ENCODE peak calls at places on chromosomes 5 and 9, in four cellular contexts. One of them, this sample, is unnamed.

GRCh38 chr5:105752801-105753200 is 1917.9 kb downstream of the EFNA5 start:
- DNase-seq in hepatocyte: no peak
- DNase-seq in HCT116: no peak
- DNase-seq in GM23248: no peak
- DNase-seq in this sample: peak; percentile 40

GRCh38 chr9:104838958-104839357 is 75.0 kb downstream of the NIPSNAP3B start:
- DNase-seq in hepatocyte: no peak
- DNase-seq in HCT116: no peak
- DNase-seq in GM23248: no peak
- DNase-seq in this sample: no peak

GRCh38 chr9:101400120-101400519 is 1.5 kb downstream of the ZNF189 start:
- DNase-seq in hepatocyte: peak; percentile 16
- DNase-seq in HCT116: no peak
- DNase-seq in GM23248: peak; percentile 16
- DNase-seq in this sample: no peak

GRCh38 chr9:105969672-105970071 is 275.3 kb downstream of the TMEM38B start:
- DNase-seq in hepatocyte: no peak
- DNase-seq in HCT116: no peak
- DNase-seq in GM23248: no peak
- DNase-seq in this sample: no peak

GRCh38 chr5:74017112-74017511 is 391.1 kb downstream of the ARHGEF28 start:
- DNase-seq in hepatocyte: peak; percentile 32
- DNase-seq in HCT116: peak; percentile 61
- DNase-seq in GM23248: peak; percentile 64
- DNase-seq in this sample: peak; percentile 82

GRCh38 chr9:75490326-75490725 is 400.1 kb upstream of the PCSK5 start:
- DNase-seq in hepatocyte: no peak
- DNase-seq in HCT116: no peak
- DNase-seq in GM23248: peak; percentile 4
- DNase-seq in this sample: no peak

GRCh38 chr5:9716838-9717281 is 86.7 kb upstream of the TAS2R1 start:
- DNase-seq in hepatocyte: no peak
- DNase-seq in HCT116: no peak
- DNase-seq in GM23248: peak; percentile 83
- DNase-seq in this sample: peak; percentile 82

GRCh38 chr9:122090287-122090883 is 2.7 kb downstream of the TTLL11 start:
- DNase-seq in hepatocyte: no peak
- DNase-seq in HCT116: no peak
- DNase-seq in GM23248: no peak
- DNase-seq in this sample: no peak

GRCh38 chr5:143024227-143024920 is 254.2 kb downstream of the ARHGAP26 start:
- DNase-seq in hepatocyte: no peak
- DNase-seq in HCT116: no peak
- DNase-seq in GM23248: no peak
- DNase-seq in this sample: no peak

GRCh38 chr5:10455273-10455670 is 13.6 kb downstream of the ROPN1L start:
- DNase-seq in hepatocyte: no peak
- DNase-seq in HCT116: no peak
- DNase-seq in GM23248: no peak
- DNase-seq in this sample: no peak

GRCh38 chr9:35948451-35948850 is 9.5 kb downstream of the OR2S2 start:
- DNase-seq in hepatocyte: no peak
- DNase-seq in HCT116: no peak
- DNase-seq in GM23248: no peak
- DNase-seq in this sample: no peak

GRCh38 chr5:120368923-120369715 is 95.0 kb upstream of the PRR16 start:
- DNase-seq in hepatocyte: peak; percentile 58
- DNase-seq in HCT116: no peak
- DNase-seq in GM23248: no peak
- DNase-seq in this sample: peak; percentile 89

GRCh38 chr5:130710596-130710995 is 454.5 kb downstream of the HINT1 start:
- DNase-seq in hepatocyte: peak; percentile 54
- DNase-seq in HCT116: no peak
- DNase-seq in GM23248: no peak
- DNase-seq in this sample: peak; percentile 87

GRCh38 chr5:457195-457961 is 14.4 kb downstream of the EXOC3 start:
- DNase-seq in hepatocyte: no peak
- DNase-seq in HCT116: no peak
- DNase-seq in GM23248: no peak
- DNase-seq in this sample: no peak

GRCh38 chr5:453725-454481 is 10.9 kb downstream of the EXOC3 start:
- DNase-seq in hepatocyte: no peak
- DNase-seq in HCT116: no peak
- DNase-seq in GM23248: no peak
- DNase-seq in this sample: no peak

GRCh38 chr5:456351-457194 is 13.6 kb downstream of the EXOC3 start:
- DNase-seq in hepatocyte: no peak
- DNase-seq in HCT116: no peak
- DNase-seq in GM23248: no peak
- DNase-seq in this sample: no peak

GRCh38 chr5:454936-455335 is 12.0 kb downstream of the EXOC3 start:
- DNase-seq in hepatocyte: no peak
- DNase-seq in HCT116: no peak
- DNase-seq in GM23248: no peak
- DNase-seq in this sample: no peak

GRCh38 chr5:455806-456205 is 12.8 kb downstream of the EXOC3 start:
- DNase-seq in hepatocyte: no peak
- DNase-seq in HCT116: no peak
- DNase-seq in GM23248: no peak
- DNase-seq in this sample: no peak
- TF ChIP-seq EZH2phosphoT487 in hepatocyte: no peak
- TF ChIP-seq EZH2phosphoT487 in HCT116: no peak
- TF ChIP-seq EZH2phosphoT487 in GM23248: no peak
- TF ChIP-seq EZH2phosphoT487 in this sample: no peak

GRCh38 chr5:32297181-32298055 is 15.3 kb downstream of the MTMR12 start:
- DNase-seq in hepatocyte: no peak
- DNase-seq in HCT116: no peak
- DNase-seq in GM23248: no peak
- DNase-seq in this sample: no peak
- H3K4me2 ChIP-seq in hepatocyte: no peak overlapping the region
- H3K4me2 ChIP-seq in HCT116: no peak overlapping the region
- H3K4me2 ChIP-seq in GM23248: no peak overlapping the region
- H3K4me2 ChIP-seq in this sample: no peak overlapping the region

DNA sequence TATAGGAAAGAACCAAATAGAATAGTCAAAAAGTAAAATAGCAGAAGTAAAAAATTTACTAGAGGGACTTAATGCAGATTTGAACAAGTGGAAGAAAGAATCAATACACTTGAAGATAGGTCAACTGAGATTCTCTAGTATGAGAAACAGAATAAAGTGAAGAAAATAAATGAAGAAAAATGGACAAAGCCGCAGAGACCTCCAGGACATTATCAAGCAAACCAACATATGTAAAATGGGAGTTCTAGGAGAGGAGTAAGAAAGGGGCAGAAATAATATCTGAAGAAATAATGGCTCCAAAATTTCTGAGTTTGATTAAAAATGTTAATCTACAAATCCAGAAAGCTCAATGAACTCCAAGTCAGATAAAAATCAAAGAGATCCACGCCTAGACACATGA is 70.0 kb upstream of the ZBTB43 start:
- DNase-seq in hepatocyte: no peak
- DNase-seq in HCT116: no peak
- DNase-seq in GM23248: no peak
- DNase-seq in this sample: no peak
- H3K9me2 ChIP-seq in hepatocyte: no peaks in the 10 kb centered on the region
- H3K9me2 ChIP-seq in HCT116: no peaks in the 10 kb centered on the region
- H3K9me2 ChIP-seq in GM23248: no peaks in the 10 kb centered on the region
- H3K9me2 ChIP-seq in this sample: no peaks in the 10 kb centered on the region

DNA sequence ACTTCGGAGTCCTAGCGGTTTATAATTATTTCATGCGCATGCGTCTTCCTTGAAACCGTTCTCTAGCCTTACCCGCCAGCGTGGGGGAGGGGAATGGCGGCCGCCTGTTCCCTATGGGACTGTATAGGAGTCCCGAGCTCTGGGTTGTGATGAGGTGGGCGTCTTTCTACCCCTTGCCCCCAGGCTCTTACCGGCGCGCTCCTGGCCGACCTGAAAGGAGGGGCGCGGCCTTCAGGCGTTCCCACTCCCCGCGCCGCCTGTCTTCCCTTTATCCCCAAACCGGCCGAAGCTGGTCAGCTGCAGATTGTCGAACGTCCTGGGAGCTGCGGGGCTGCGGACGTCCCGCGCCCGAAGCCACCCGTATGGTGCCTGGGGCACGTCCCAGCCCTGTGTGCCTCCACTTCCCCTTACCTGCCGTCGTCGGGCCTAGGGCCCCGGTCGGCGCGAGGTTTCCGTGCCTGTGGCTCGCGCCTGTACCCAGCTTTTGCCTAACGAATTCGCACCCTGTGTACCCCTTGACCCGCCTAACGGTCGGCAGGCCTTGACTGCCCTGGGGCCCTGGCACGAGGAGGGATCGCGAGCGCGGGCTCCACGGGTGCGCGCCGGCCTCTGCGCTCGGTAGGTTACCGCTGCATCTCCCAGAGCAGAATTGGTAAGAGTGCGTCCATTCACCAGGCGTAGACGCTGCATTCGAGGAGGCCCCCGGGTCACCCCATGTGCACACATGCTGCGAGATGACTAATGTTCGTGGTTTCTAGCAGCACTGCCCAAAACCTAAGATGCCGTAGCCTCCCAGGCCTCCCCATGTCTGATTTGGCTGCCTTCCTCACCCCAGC is 653 bp upstream of the HNRNPH1 start:
- DNase-seq in hepatocyte: no peak
- DNase-seq in HCT116: no peak
- DNase-seq in GM23248: peak; percentile 93
- DNase-seq in this sample: peak; percentile 71
- TF ChIP-seq EZH2phosphoT487 in hepatocyte: no peak
- TF ChIP-seq EZH2phosphoT487 in HCT116: no peak
- TF ChIP-seq EZH2phosphoT487 in GM23248: no peak
- TF ChIP-seq EZH2phosphoT487 in this sample: no peak

GRCh38 chr5:75214928-75215327 is 21.8 kb downstream of the ANKRD31 start:
- DNase-seq in hepatocyte: peak; percentile 10
- DNase-seq in HCT116: no peak
- DNase-seq in GM23248: no peak
- DNase-seq in this sample: no peak
- H3K4me2 ChIP-seq in hepatocyte: no peak overlapping the region
- H3K4me2 ChIP-seq in HCT116: no peak overlapping the region
- H3K4me2 ChIP-seq in GM23248: no peak overlapping the region
- H3K4me2 ChIP-seq in this sample: no peak overlapping the region

GRCh38 chr9:82894961-82895902 is 167.7 kb downstream of the RASEF start:
- DNase-seq in hepatocyte: peak; percentile 26
- DNase-seq in HCT116: no peak
- DNase-seq in GM23248: no peak
- DNase-seq in this sample: no peak
- H3K9me2 ChIP-seq in hepatocyte: no peaks in the 10 kb centered on the region
- H3K9me2 ChIP-seq in HCT116: no peaks in the 10 kb centered on the region
- H3K9me2 ChIP-seq in GM23248: no peaks in the 10 kb centered on the region
- H3K9me2 ChIP-seq in this sample: no peaks in the 10 kb centered on the region

DNA sequence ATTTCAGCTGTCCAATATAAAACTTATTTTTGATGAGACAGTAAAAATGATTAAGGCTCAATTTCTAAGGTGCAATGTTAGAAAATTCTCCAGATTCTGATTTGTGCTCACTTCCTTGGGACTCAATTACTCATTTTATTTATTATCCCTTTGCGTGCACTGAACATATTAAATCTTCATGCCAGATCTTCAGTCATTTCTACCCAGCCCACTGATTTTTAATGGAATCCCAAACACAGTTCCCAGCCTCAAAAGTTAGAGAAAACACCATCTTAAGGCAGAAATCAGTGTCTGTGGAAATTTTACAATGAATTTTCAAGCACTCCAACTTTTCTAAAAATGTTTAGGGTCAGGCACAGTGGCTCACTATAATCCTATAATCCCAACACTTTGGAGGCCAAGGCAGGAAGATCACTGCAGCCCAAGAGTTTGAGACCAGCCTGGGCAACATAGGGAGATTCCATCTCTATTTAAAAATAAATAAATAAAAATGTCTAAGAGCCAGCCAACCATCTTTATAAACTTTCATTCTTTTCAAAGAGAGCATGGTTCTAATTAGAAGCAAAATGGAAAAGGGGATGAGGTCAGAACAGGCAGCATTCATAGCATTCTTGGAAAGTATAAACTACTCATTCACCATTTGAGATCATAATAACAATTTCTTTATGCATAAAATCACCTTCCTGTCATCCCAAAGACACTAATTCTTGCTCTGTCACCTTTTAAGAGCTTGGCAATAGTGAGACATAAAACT is 53.6 kb downstream of the TLE1 start:
- DNase-seq in hepatocyte: no peak
- DNase-seq in HCT116: no peak
- DNase-seq in GM23248: peak; percentile 78
- DNase-seq in this sample: no peak
- TF ChIP-seq EZH2phosphoT487 in hepatocyte: no peak
- TF ChIP-seq EZH2phosphoT487 in HCT116: no peak
- TF ChIP-seq EZH2phosphoT487 in GM23248: no peak
- TF ChIP-seq EZH2phosphoT487 in this sample: no peak

DNA sequence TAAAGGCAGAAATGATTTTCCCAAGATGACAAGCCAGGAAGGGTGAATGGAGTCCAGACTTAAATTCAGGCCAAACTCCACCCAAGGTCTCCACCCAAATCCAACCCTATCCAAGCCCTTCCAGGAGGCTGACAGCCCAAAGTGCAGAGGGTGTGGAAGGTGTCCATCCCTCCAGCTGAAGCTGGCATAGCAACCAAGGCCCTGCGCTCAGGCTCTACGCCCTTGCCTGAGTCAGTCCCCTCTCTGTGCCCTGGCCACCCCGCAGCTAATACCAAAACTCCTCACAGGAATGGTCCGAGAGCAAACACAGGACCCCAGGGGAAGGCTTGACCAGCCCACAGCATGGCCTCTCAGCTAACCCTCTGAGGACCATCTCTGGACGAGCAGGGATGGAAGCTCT is 2.1 kb downstream of the SEPTIN8 start:
- DNase-seq in hepatocyte: no peak
- DNase-seq in HCT116: no peak
- DNase-seq in GM23248: peak; percentile 35
- DNase-seq in this sample: no peak
- H3K4me2 ChIP-seq in hepatocyte: peak overlapping the region; percentile 98
- H3K4me2 ChIP-seq in HCT116: no peak overlapping the region
- H3K4me2 ChIP-seq in GM23248: peak overlapping the region; percentile 80
- H3K4me2 ChIP-seq in this sample: no peak overlapping the region

GRCh38 chr5:116914869-116915504 is 340.4 kb upstream of the SEMA6A start:
- DNase-seq in hepatocyte: no peak
- DNase-seq in HCT116: no peak
- DNase-seq in GM23248: no peak
- DNase-seq in this sample: no peak
- H3K9me2 ChIP-seq in hepatocyte: no peaks in the 10 kb centered on the region
- H3K9me2 ChIP-seq in HCT116: no peaks in the 10 kb centered on the region
- H3K9me2 ChIP-seq in GM23248: no peaks in the 10 kb centered on the region
- H3K9me2 ChIP-seq in this sample: no peaks in the 10 kb centered on the region

This sample was measured in PC-3.